ENCODE peak calls at places on chromosomes 16 and 17, in seven cellular contexts. M is epithelial cell of esophagus; L is effector CD4-positive, alpha-beta T cell; N is BJ; O is choroid plexus epithelial cell; W is head of caudate nucleus; D is stimulated activated naive CD8-positive, alpha-beta T cell treated with anti-CD3 and anti-CD28 coated beads, Interleukin-15, Interleukin-2, amounts not matched to agents 100 U/mL and 50 U/mL, for 24 hours. V is an unnamed sample.

GRCh38 chr17:18877104-18877503 is 19.2 kb downstream of the PRPSAP2 start:
- DNase-seq in L (no peak), M (peak), D (no peak), W (no peak), O (peak), N (no peak), V (no peak)

GRCh38 chr16:17346774-17347569 is 123.8 kb downstream of the XYLT1 start:
- DNase-seq in W (no peak), D (peak), N (no peak), M (no peak), L (no peak), O (no peak), V (peak)

GRCh38 chr17:67902531-67903231 is 77.4 kb downstream of the BPTF start:
- DNase-seq in D (no peak), W (no peak), O (no peak), L (no peak), M (no peak), N (no peak), V (no peak)

GRCh38 chr16:13041646-13042045 is 140.2 kb downstream of the SHISA9 start:
- DNase-seq in N (no peak), W (no peak), L (no peak), M (no peak), O (no peak), D (no peak), V (no peak)

GRCh38 chr16:6125483-6126259 is 1028.1 kb upstream of the EEF2KMT start:
- DNase-seq in O (no peak), L (no peak), N (peak), W (no peak), D (no peak), M (peak), V (no peak)

GRCh38 chr17:45284176-45285140 is 22.6 kb upstream of the SPATA32 start:
- DNase-seq in O (no peak), D (peak), N (no peak), W (no peak), M (peak), L (peak), V (peak)

GRCh38 chr17:40364906-40365305 is 369 bp upstream of the GJD3 start:
- DNase-seq in W (no peak), L (no peak), N (no peak), M (no peak), D (no peak), O (no peak), V (no peak)

GRCh38 chr16:13331918-13332317 is 430.5 kb downstream of the SHISA9 start:
- DNase-seq in W (no peak), D (no peak), O (no peak), L (no peak), M (no peak), N (no peak), V (no peak)

GRCh38 chr17:7233701-7234099 is 617 bp downstream of the DVL2 start:
- DNase-seq in D (no peak), W (no peak), O (peak), M (no peak), L (no peak), N (no peak), V (no peak)

GRCh38 chr17:35127751-35128514 is 6.5 kb downstream of the FNDC8 start:
- DNase-seq in M (no peak), W (no peak), O (peak), D (no peak), L (no peak), N (peak), V (no peak)

GRCh38 chr17:50923611-50924010 is 57.5 kb upstream of the TOB1 start:
- DNase-seq in O (no peak), D (no peak), W (no peak), L (no peak), M (no peak), N (no peak), V (no peak)

GRCh38 chr17:12789075-12789975 is at the start of gene ARHGAP44:
- DNase-seq in M (peak), L (no peak), W (peak), O (peak), N (no peak), D (peak), V (peak)

GRCh38 chr17:37219876-37220608 is 155.7 kb upstream of the C17orf78 start:
- DNase-seq in N (no peak), O (peak), W (no peak), L (no peak), M (no peak), D (no peak), V (no peak)

GRCh38 chr16:11291021-11291716 is 10.0 kb upstream of the PRM1 start:
- DNase-seq in D (no peak), L (no peak), W (no peak), N (no peak), M (no peak), O (no peak), V (no peak)

GRCh38 chr16:67445441-67445912 is 14.6 kb downstream of the HSD11B2 start:
- DNase-seq in M (no peak), O (no peak), L (no peak), W (no peak), D (no peak), N (no peak), V (no peak)

GRCh38 chr16:29784157-29784556 is 6.1 kb downstream of the ZG16 start:
- DNase-seq in W (no peak), L (no peak), D (no peak), M (peak), O (no peak), N (no peak), V (peak)

GRCh38 chr17:45997624-45998023 is 1.4 kb upstream of the STH start:
- DNase-seq in N (peak), O (peak), W (no peak), L (no peak), D (no peak), M (no peak), V (no peak)

V was measured in activated CD4-positive, alpha-beta memory T cell treated with anti-CD3 and anti-CD28 coated beads for 36 hours.